ENCODE peak calls at places on chromosomes 6 and 20, in five cellular contexts. O is stimulated activated CD4-positive, alpha-beta T cell treated with anti-CD3 and anti-CD28 coated beads, Interleukin-4, amount 100 ng/mL, for 48 hours; H is small intestine; S is cardiac septum; Z is AG08396. E is an unnamed sample.

GRCh38 chr20:48242623-48243022 is 457.3 kb upstream of the SULF2 start:
- DNase-seq in O (no peak), H (no peak), S (no peak), Z (no peak), E (no peak)

GRCh38 chr6:47414517-47415167 is 62.9 kb upstream of the CD2AP start:
- DNase-seq in O (no peak), H (peak), S (no peak), Z (peak), E (no peak)

GRCh38 chr6:150098155-150098554 is 29.2 kb upstream of the ULBP3 start:
- DNase-seq in O (no peak), H (no peak), S (peak), Z (no peak), E (no peak)

GRCh38 chr6:45974596-45974995 is 41.1 kb downstream of the CLIC5 start:
- DNase-seq in O (no peak), H (no peak), S (no peak), Z (no peak), E (no peak)

GRCh38 chr20:38855356-38855755 is 49.9 kb downstream of the PPP1R16B start:
- DNase-seq in O (no peak), H (no peak), S (no peak), Z (peak), E (peak)

GRCh38 chr6:147759088-147759487 is 250.6 kb downstream of the SAMD5 start:
- DNase-seq in O (no peak), H (no peak), S (no peak), Z (no peak), E (no peak)

GRCh38 chr20:50776122-50776795 is 18.6 kb upstream of the BCAS4 start:
- DNase-seq in O (no peak), H (no peak), S (no peak), Z (no peak), E (peak)

GRCh38 chr20:57708694-57709673 is 831 bp downstream of the PMEPA1 start:
- DNase-seq in O (no peak), H (peak), S (no peak), Z (peak), E (peak)

GRCh38 chr6:101597711-101598110 is 204.2 kb downstream of the GRIK2 start:
- DNase-seq in O (no peak), H (no peak), S (no peak), Z (peak), E (no peak)

GRCh38 chr6:112153926-112154621 is 66.7 kb downstream of the FAM229B start:
- DNase-seq in O (no peak), H (no peak), S (no peak), Z (peak), E (no peak)

GRCh38 chr6:25576920-25577319 is 75.1 kb upstream of the SCGN start:
- DNase-seq in O (no peak), H (no peak), S (no peak), Z (no peak), E (no peak)

GRCh38 chr20:33832113-33832853 is 21.1 kb downstream of the CHMP4B start:
- DNase-seq in O (no peak), H (peak), S (no peak), Z (no peak), E (no peak)

GRCh38 chr6:79949235-79949634 is 1.9 kb upstream of the ELOVL4 start:
- DNase-seq in O (peak), H (peak), S (no peak), Z (peak), E (peak)

GRCh38 chr20:42484335-42484734 is 705.4 kb downstream of the PTPRT start:
- DNase-seq in O (no peak), H (no peak), S (no peak), Z (no peak), E (no peak)

GRCh38 chr6:66362888-66363287 is 655.9 kb upstream of the EYS start:
- DNase-seq in O (no peak), H (no peak), S (no peak), Z (no peak), E (no peak)

GRCh38 chr6:97049254-97050004 is 124.9 kb downstream of the KLHL32 start:
- DNase-seq in O (peak), H (peak), S (no peak), Z (no peak), E (no peak)

GRCh38 chr6:2958802-2959201 is 12.6 kb downstream of the SERPINB6 start:
- DNase-seq in O (no peak), H (no peak), S (no peak), Z (no peak), E (no peak)

GRCh38 chr6:95133578-95133977 is 443.8 kb upstream of the MANEA start:
- DNase-seq in O (no peak), H (no peak), S (no peak), Z (no peak), E (no peak)

GRCh38 chr6:28710466-28711191 is 184.9 kb downstream of the GPX5 start:
- DNase-seq in O (no peak), H (no peak), S (no peak), Z (peak), E (no peak)

GRCh38 chr20:2746636-2747265 is 53.7 kb downstream of the CPXM1 start:
- DNase-seq in O (no peak), H (no peak), S (no peak), Z (no peak), E (no peak)

GRCh38 chr20:45293041-45294002 is 13.3 kb upstream of the RBPJL start:
- DNase-seq in O (peak), H (peak), S (peak), Z (peak), E (peak)

GRCh38 chr20:47440857-47441773 is 60.6 kb upstream of the NCOA3 start:
- DNase-seq in O (no peak), H (no peak), S (no peak), Z (peak), E (peak)

GRCh38 chr6:25050356-25050755 is 114.6 kb upstream of the RIPOR2 start:
- DNase-seq in O (peak), H (peak), S (no peak), Z (peak), E (no peak)

GRCh38 chr20:1942486-1943266 is 47.5 kb downstream of the SIRPA start:
- DNase-seq in O (no peak), H (no peak), S (peak), Z (no peak), E (no peak)

GRCh38 chr20:1951436-1952115 is 42.3 kb downstream of the PDYN start:
- DNase-seq in O (no peak), H (no peak), S (peak), Z (no peak), E (no peak)

GRCh38 chr20:41981746-41982145 is 363.6 kb upstream of the CHD6 start:
- DNase-seq in O (no peak), H (no peak), S (no peak), Z (no peak), E (no peak)